ENCODE peak calls at places on chromosomes 4 and X, in seven cellular contexts. U, T, H, R, Z, G and S are unnamed samples.

GRCh38 chrX:12309040-12309732 is 170.9 kb downstream of the FRMPD4 start:
- DNase-seq in U (no peak), T (no peak), H (no peak), R (no peak), Z (no peak), G (peak), S (no peak)

GRCh38 chrX:37905436-37906147 is 58.2 kb upstream of the DYNLT3 start:
- DNase-seq in U (no peak), T (no peak), H (peak), R (no peak), Z (no peak), G (peak), S (peak)

GRCh38 chr4:47031011-47031678 is at the start of gene GABRB1:
- DNase-seq in U (peak), T (no peak), H (peak), R (no peak), Z (peak), G (peak), S (peak)

GRCh38 chrX:72018277-72019112 is 107.8 kb downstream of the NHSL2 start:
- DNase-seq in U (peak), T (peak), H (peak), R (peak), Z (peak), G (peak), S (peak)

GRCh38 chr4:74174421-74174820 is 16.5 kb downstream of the MTHFD2L start:
- DNase-seq in U (no peak), T (no peak), H (no peak), R (no peak), Z (no peak), G (no peak), S (no peak)

GRCh38 chrX:116240446-116240845 is 69.9 kb downstream of the AGTR2 start:
- DNase-seq in U (no peak), T (no peak), H (no peak), R (no peak), Z (no peak), G (peak), S (no peak)

GRCh38 chr4:66625480-66625879 is 919.8 kb downstream of the CENPC start:
- DNase-seq in U (no peak), T (no peak), H (no peak), R (no peak), Z (no peak), G (no peak), S (no peak)

GRCh38 chr4:103292959-103293358 is 94.8 kb upstream of the CENPE start:
- DNase-seq in U (no peak), T (no peak), H (no peak), R (no peak), Z (no peak), G (no peak), S (no peak)

GRCh38 chr4:103050736-103051436 is 25.7 kb downstream of the SLC9B2 start:
- DNase-seq in U (no peak), T (no peak), H (no peak), R (no peak), Z (no peak), G (no peak), S (no peak)

GRCh38 chr4:99617374-99617773 is 40.3 kb downstream of the C4orf54 start:
- DNase-seq in U (no peak), T (no peak), H (no peak), R (no peak), Z (no peak), G (no peak), S (no peak)

GRCh38 chrX:25531096-25531495 is 515.3 kb upstream of the ARX start:
- DNase-seq in U (no peak), T (no peak), H (no peak), R (no peak), Z (no peak), G (no peak), S (no peak)

GRCh38 chrX:24733111-24733510 is 39.4 kb downstream of the POLA1 start:
- DNase-seq in U (no peak), T (no peak), H (no peak), R (no peak), Z (no peak), G (no peak), S (no peak)

GRCh38 chr4:140188975-140189374 is 35.0 kb upstream of the MAML3 start:
- DNase-seq in U (peak), T (peak), H (no peak), R (no peak), Z (no peak), G (no peak), S (no peak)

GRCh38 chr4:142474398-142475087 is 371.6 kb downstream of the INPP4B start:
- DNase-seq in U (no peak), T (no peak), H (peak), R (no peak), Z (no peak), G (peak), S (no peak)

GRCh38 chrX:121479406-121479805 is 432.0 kb downstream of the GLUD2 start:
- DNase-seq in U (no peak), T (no peak), H (no peak), R (no peak), Z (no peak), G (peak), S (no peak)

GRCh38 chr4:8394125-8394524 is 46.4 kb downstream of the ACOX3 start:
- DNase-seq in U (peak), T (peak), H (peak), R (peak), Z (peak), G (no peak), S (peak)

GRCh38 chr4:157246959-157247358 is 26.4 kb downstream of the GRIA2 start:
- DNase-seq in U (no peak), T (no peak), H (no peak), R (no peak), Z (no peak), G (no peak), S (no peak)

GRCh38 chr4:150389896-150390530 is 191.9 kb upstream of the MAB21L2 start:
- DNase-seq in U (no peak), T (no peak), H (no peak), R (no peak), Z (no peak), G (no peak), S (no peak)

GRCh38 chrX:22963186-22963585 is 36.6 kb upstream of the DDX53 start:
- DNase-seq in U (no peak), T (no peak), H (no peak), R (no peak), Z (no peak), G (no peak), S (no peak)

GRCh38 chr4:164383187-164384181 is 370.4 kb upstream of the SMIM31 start:
- DNase-seq in U (no peak), T (peak), H (no peak), R (no peak), Z (no peak), G (peak), S (no peak)

GRCh38 chr4:47837582-47838294 is at the start of gene CORIN:
- DNase-seq in U (no peak), T (no peak), H (no peak), R (peak), Z (peak), G (no peak), S (peak)

GRCh38 chr4:110621839-110622751 is 782 bp downstream of the PITX2 start:
- DNase-seq in U (no peak), T (no peak), H (no peak), R (no peak), Z (no peak), G (no peak), S (peak)

GRCh38 chrX:77595848-77596247 is 148.7 kb downstream of the FGF16 start:
- DNase-seq in U (no peak), T (no peak), H (no peak), R (no peak), Z (no peak), G (no peak), S (no peak)

GRCh38 chr4:118905546-118905945 is 16.9 kb downstream of the SYNPO2 start:
- DNase-seq in U (no peak), T (no peak), H (no peak), R (no peak), Z (no peak), G (no peak), S (no peak)

GRCh38 chrX:52933976-52934703 is 24.2 kb downstream of the FAM156A start:
- DNase-seq in U (no peak), T (no peak), H (no peak), R (no peak), Z (no peak), G (no peak), S (no peak)

GRCh38 chr4:122711893-122712292 is 20.6 kb upstream of the BBS12 start:
- DNase-seq in U (no peak), T (no peak), H (no peak), R (no peak), Z (no peak), G (no peak), S (no peak)

GRCh38 chr4:185880571-185880970 is 68.6 kb upstream of the SORBS2 start:
- DNase-seq in U (no peak), T (no peak), H (no peak), R (no peak), Z (no peak), G (peak), S (no peak)

GRCh38 chr4:140343303-140343702 is 30.1 kb upstream of the SCOC start:
- DNase-seq in U (no peak), T (peak), H (peak), R (no peak), Z (peak), G (peak), S (peak)

GRCh38 chr4:75696036-75696435 is 22.8 kb upstream of the G3BP2 start:
- DNase-seq in U (no peak), T (no peak), H (no peak), R (no peak), Z (peak), G (no peak), S (no peak)

GRCh38 chrX:46209768-46210167 is 335.5 kb downstream of the ZNF674 start:
- DNase-seq in U (no peak), T (no peak), H (no peak), R (no peak), Z (no peak), G (no peak), S (no peak)
- TF ChIP-seq EP300 in U (no peak), T (no peak), H (no peak), R (no peak), Z (no peak), G (no peak), S (no peak)

DNA sequence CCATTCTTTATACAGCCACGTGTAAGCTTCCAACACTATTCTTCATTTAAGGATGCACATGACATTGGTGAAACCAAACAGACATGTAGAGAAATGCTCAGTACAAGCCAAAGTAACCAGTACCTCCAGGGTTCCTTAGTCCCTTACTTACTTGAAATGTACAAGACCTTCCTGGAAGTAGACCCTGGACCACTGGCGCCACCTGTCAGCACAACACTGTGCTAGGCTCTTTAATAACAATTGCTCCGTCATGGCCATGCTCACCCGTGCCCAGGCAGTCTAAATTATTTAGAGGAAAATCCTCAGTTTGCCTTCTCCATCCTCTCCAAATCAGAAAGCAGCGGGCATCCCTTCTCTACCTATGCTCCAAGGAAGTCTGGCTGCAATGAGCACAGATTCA is 52.7 kb downstream of the ADGRA3 start:
- DNase-seq in U (no peak), T (no peak), H (no peak), R (no peak), Z (no peak), G (no peak), S (no peak)
- TF ChIP-seq CTCF in U (no peak), T (no peak), H (no peak), R (no peak), Z (no peak), G (no peak), S (no peak)

GRCh38 chrX:46444011-46444410 is 101.2 kb downstream of the ZNF674 start:
- DNase-seq in U (no peak), T (no peak), H (no peak), R (no peak), Z (no peak), G (peak), S (no peak)

GRCh38 chrX:46446727-46447378 is 98.4 kb downstream of the ZNF674 start:
- DNase-seq in U (peak), T (peak), H (peak), R (peak), Z (peak), G (peak), S (peak)

GRCh38 chrX:46447384-46447783 is 97.8 kb downstream of the ZNF674 start:
- DNase-seq in U (no peak), T (peak), H (no peak), R (no peak), Z (no peak), G (no peak), S (no peak)
- TF ChIP-seq POLR2A in U (no peak), T (no peak), H (no peak), R (no peak), Z (no peak), G (no peak), S (no peak)

GRCh38 chr4:44859477-44859876 is 133.1 kb upstream of the GNPDA2 start:
- DNase-seq in U (no peak), T (no peak), H (no peak), R (no peak), Z (no peak), G (no peak), S (no peak)
- TF ChIP-seq EP300 in U (no peak), T (no peak), H (no peak), R (no peak), Z (no peak), G (no peak), S (no peak)

DNA sequence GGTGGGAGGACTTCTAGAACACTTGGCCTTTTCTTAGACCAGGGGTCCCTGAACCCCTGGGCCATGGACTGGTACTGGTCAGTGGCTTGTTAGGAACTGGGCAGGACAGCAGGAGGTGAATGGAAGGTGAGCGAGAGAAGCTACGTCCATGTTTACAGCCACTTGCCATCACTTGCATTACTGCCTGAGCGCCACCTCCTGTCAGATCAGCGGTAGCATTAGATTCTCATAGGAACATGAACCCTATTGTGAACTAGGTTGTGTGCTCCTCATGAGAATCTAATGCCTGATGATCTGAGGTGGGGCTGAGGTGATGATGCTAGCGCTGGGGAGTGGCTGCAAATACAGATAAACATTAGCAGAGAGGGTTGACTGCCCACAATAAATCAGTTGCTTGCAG is 100.9 kb upstream of the IGFBP7 start:
- DNase-seq in U (no peak), T (no peak), H (no peak), R (no peak), Z (no peak), G (no peak), S (no peak)
- TF ChIP-seq CTCF in U (no peak), T (no peak), H (no peak), R (no peak), Z (no peak), G (no peak), S (no peak)

GRCh38 chr4:113759696-113760093 is 1.8 kb downstream of the CAMK2D start:
- DNase-seq in U (no peak), T (no peak), H (no peak), R (no peak), Z (no peak), G (no peak), S (no peak)

GRCh38 chr4:113760094-113760851 is 1.3 kb downstream of the CAMK2D start:
- DNase-seq in U (peak), T (peak), H (peak), R (peak), Z (peak), G (peak), S (no peak)

GRCh38 chr4:113762061-113762850 is 718 bp upstream of the CAMK2D start:
- DNase-seq in U (peak), T (peak), H (peak), R (peak), Z (peak), G (peak), S (peak)

GRCh38 chr4:113761682-113762060 is at the start of gene CAMK2D:
- DNase-seq in U (peak), T (peak), H (peak), R (peak), Z (peak), G (peak), S (no peak)

DNA sequence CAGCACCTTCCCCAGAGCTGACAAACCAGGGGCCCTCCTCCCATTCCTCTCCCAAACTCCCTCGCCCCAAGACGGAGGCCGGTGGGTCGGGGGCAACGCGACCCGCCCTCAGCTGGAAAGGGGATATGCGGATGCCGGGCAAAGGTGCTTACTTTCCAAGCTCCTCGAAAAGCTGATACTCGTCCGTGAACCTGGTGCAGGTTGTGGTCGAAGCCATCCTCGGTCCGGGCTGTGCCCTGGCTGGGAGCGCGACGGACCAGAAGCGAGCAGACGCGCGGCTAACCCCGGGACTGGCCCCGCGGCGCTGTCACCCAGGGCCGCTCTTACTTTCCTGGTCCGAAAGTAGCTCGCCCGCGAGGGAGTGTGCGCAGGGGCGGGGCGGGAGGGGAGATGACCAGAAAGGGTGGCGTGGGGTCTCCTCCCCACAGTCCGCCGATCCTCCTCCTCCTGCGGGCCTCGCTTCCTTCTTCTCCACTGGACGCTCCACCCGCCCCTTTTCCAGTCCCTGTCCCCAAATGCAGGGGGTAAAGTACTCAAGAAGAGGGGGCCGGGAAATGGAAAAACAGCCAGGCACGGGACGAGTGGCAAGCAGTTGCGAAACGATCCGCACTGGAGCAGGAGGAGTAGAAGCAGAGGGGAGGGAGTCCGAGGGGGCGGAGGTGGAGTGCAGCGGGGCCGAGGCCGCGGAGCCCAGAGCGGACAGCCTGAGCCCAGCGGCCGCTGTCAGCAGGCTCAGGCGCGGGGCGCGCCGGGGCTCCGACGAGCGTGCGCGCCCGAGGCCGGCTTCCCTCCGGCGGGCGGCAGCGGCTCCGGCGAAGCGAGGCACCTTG is 471 bp downstream of the CAMK2D start:
- DNase-seq in U (peak), T (peak), H (peak), R (peak), Z (peak), G (peak), S (peak)
- TF ChIP-seq POLR2A in U (no peak), T (no peak), H (no peak), R (peak), Z (peak), G (no peak), S (no peak)